ENCODE peak calls at places on chromosome 4, in five cellular contexts. J is K562, K is H1, Z is SK-N-SH, N is HCT116. H is an unnamed sample.

GRCh38 chr4:108685036-108685686 is 34.8 kb downstream of the OSTC start:
- DNase-seq in N (no peak), K (no peak), Z (no peak), J (peak; percentile 23), H (no peak)

GRCh38 chr4:101418466-101418865 is 71.1 kb upstream of the PPP3CA start:
- DNase-seq in Z (no peak), K (no peak), N (no peak), J (no peak), H (no peak)

GRCh38 chr4:76690091-76690905 is 207.6 kb downstream of the SOWAHB start:
- DNase-seq in J (no peak), K (no peak), Z (peak; percentile 84), N (no peak), H (no peak)

GRCh38 chr4:14262221-14262620 is 634.7 kb upstream of the BOD1L1 start:
- DNase-seq in N (no peak), K (no peak), J (no peak), Z (no peak), H (no peak)

GRCh38 chr4:62797221-62797620 is 1597.1 kb downstream of the ADGRL3 start:
- DNase-seq in J (no peak), N (no peak), K (no peak), Z (no peak), H (no peak)

GRCh38 chr4:20252656-20253271 is 1.1 kb downstream of the SLIT2 start:
- DNase-seq in J (no peak), N (no peak), Z (peak; percentile 55), K (peak; percentile 66), H (no peak)

GRCh38 chr4:8762951-8763735 is 108.5 kb downstream of the HMX1 start:
- DNase-seq in J (no peak), N (no peak), Z (no peak), K (no peak), H (no peak)

GRCh38 chr4:183409956-183410355 is 34.5 kb upstream of the CDKN2AIP start:
- DNase-seq in Z (no peak), K (no peak), J (no peak), N (no peak), H (no peak)

GRCh38 chr4:13920111-13920875 is 292.8 kb upstream of the BOD1L1 start:
- DNase-seq in Z (no peak), J (no peak), K (no peak), N (no peak), H (no peak)

GRCh38 chr4:120070191-120070590 is 3.5 kb upstream of the MAD2L1 start:
- DNase-seq in Z (no peak), K (no peak), J (no peak), N (no peak), H (no peak)

GRCh38 chr4:71468086-71468485 is 129.3 kb downstream of the SLC4A4 start:
- DNase-seq in N (no peak), J (no peak), K (no peak), Z (no peak), H (no peak)

GRCh38 chr4:53780736-53781400 is 189.6 kb upstream of the LNX1 start:
- DNase-seq in J (no peak), Z (no peak), N (no peak), K (no peak), H (no peak)

GRCh38 chr4:140238353-140239041 is 84.5 kb upstream of the MAML3 start:
- DNase-seq in N (no peak), K (peak; percentile 63), J (peak; percentile 12), Z (peak; percentile 82), H (peak; percentile 86)

GRCh38 chr4:17232575-17233253 is 279.2 kb downstream of the QDPR start:
- DNase-seq in N (peak; percentile 1), Z (peak; percentile 61), J (no peak), K (no peak), H (no peak)

GRCh38 chr4:55635760-55636621 is at the start of gene NMU:
- DNase-seq in N (peak; percentile 67), J (peak; percentile 89), K (peak; percentile 73), Z (peak; percentile 87), H (peak; percentile 82)

GRCh38 chr4:30959781-30960485 is 239.8 kb downstream of the PCDH7 start:
- DNase-seq in N (no peak), K (no peak), Z (no peak), J (no peak), H (no peak)

GRCh38 chr4:37758226-37758625 is 68.3 kb upstream of the PGM2 start:
- DNase-seq in K (no peak), N (no peak), Z (no peak), J (no peak), H (no peak)

GRCh38 chr4:56786955-56787354 is 34.5 kb downstream of the SPINK2 start:
- DNase-seq in Z (peak; percentile 34), N (no peak), K (no peak), J (no peak), H (no peak)

GRCh38 chr4:103198111-103198765 is at the start of gene CENPE:
- DNase-seq in Z (peak; percentile 88), N (peak; percentile 83), J (peak; percentile 94), K (peak; percentile 97), H (peak; percentile 28)

GRCh38 chr4:48139688-48140087 is 5.6 kb upstream of the TXK start:
- DNase-seq in Z (no peak), J (no peak), N (no peak), K (no peak), H (no peak)

GRCh38 chr4:120130786-120131185 is 64.1 kb upstream of the MAD2L1 start:
- DNase-seq in K (no peak), N (no peak), J (no peak), Z (no peak), H (no peak)

GRCh38 chr4:166169111-166169510 is 296.1 kb downstream of the TLL1 start:
- DNase-seq in K (peak; percentile 48), N (peak; percentile 7), Z (no peak), J (no peak), H (peak; percentile 2)

GRCh38 chr4:108036252-108036651 is 46.6 kb downstream of the HADH start:
- DNase-seq in Z (no peak), N (no peak), J (no peak), K (no peak), H (no peak)

GRCh38 chr4:184383497-184384055 is 90.8 kb downstream of the IRF2 start:
- DNase-seq in Z (no peak), K (no peak), J (peak; percentile 10), N (peak; percentile 24), H (no peak)

GRCh38 chr4:176856421-176856820 is 63.7 kb upstream of the VEGFC start:
- DNase-seq in N (no peak), K (no peak), Z (no peak), J (no peak), H (no peak)

DNA sequence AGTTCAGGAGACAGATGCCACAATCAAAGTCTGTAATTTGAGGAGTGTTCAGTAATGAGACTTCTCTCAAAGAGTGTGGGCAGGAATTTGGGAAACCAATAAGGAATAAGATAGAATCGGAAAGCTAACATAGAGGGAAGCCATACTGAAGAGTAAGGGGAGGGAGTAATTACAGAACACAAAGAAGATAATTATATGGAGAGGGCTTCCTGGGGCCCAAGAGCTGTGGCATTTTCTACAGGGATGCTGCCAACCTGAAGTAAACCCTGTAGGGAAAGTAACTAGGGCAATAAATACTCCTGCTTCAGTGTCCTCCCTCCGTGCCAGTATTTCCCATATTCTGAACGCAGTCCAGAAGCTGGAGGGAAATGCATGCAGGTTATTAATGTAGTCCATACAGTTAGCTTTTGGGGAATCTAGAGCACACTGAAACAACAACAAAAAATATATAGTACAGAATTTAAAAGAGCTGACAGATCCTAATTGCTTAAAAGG is 48.2 kb downstream of the CXXC4 start:
- DNase-seq in J (no peak), N (no peak), Z (no peak), K (no peak), H (no peak)
- TF ChIP-seq JUND in J (no peak), N (no peak), Z (no peak), K (no peak), H (no peak)

GRCh38 chr4:38804654-38805295 is at the start of gene TLR1:
- DNase-seq in N (peak; percentile 18), K (no peak), Z (peak; percentile 26), J (peak; percentile 46), H (no peak)
- TF ChIP-seq JUND in N (no peak), K (no peak), Z (no peak), J (no peak), H (no peak)

DNA sequence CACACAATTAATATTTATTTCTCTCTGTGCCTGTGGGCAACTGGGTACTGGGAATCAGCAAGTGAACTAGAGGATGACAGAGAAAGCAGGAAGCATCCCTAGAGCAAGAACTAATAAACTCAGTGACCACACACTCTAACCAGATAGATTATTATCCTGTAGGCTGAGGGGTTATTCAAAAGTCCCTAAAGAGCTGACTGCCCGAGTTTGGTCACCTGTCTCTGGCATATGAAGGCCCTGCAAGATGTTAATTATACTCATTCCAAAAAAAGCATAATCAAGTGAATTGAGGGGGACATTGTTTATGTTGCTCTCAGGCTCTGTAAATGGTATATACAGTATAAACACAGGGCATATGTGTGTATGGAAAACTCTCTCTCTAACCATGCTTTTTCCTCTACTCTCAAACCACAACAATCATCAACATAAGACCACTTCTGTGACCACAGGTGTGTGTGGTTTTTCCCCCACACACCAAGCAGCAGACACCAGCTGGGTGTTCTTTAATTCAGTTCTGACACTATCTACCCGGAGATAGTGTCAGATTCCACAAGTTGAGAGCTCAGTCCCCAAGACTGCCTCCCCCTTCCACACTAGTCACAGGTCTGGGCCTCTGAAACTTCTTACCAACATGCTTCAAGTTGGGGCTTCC is 6.2 kb upstream of the HPSE start:
- DNase-seq in Z (no peak), J (no peak), N (no peak), K (no peak), H (no peak)
- TF ChIP-seq JUND in Z (no peak), J (no peak), N (no peak), K (no peak), H (no peak)

GRCh38 chr4:1243451-1244080 is 5.4 kb downstream of the CTBP1 start:
- DNase-seq in N (no peak), Z (peak; percentile 30), K (peak; percentile 42), J (no peak), H (no peak)
- TF ChIP-seq JUND in N (no peak), Z (no peak), K (no peak), J (no peak), H (no peak)

DNA sequence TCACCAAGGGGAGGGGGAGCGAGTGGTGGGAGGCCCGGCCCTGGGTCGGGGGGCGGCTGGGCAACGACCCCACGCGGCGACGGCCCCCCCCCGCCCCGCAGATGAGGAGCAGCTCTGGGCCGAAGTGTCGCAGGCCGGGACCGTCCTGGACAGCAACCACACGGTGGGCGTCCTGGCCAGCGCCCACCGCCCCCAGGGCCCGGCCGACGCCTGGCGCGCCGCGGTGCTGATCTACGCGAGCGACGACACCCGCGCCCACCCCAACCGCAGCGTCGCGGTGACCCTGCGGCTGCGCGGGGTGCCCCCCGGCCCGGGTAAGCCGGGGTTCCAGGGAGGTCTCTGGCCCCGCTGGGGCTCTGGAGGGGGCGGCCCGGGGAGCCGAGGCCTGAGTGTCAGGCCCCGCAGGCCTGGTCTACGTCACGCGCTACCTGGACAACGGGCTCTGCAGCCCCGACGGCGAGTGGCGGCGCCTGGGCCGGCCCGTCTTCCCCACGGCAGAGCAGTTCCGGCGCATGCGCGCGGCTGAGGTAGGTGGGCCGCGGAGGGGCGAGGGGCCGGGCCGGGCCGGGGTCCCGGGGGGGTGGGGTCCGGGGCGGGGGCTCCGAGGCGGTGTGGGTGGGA is 8.7 kb upstream of the FGFRL1 start:
- DNase-seq in Z (no peak), N (no peak), K (no peak), J (no peak), H (no peak)
- TF ChIP-seq JUND in Z (no peak), N (no peak), K (no peak), J (no peak), H (no peak)

GRCh38 chr4:180057891-180058643 is 2185.1 kb upstream of the TENM3 start:
- DNase-seq in J (no peak), K (peak; percentile 72), Z (peak; percentile 53), N (no peak), H (no peak)
- TF ChIP-seq JUND in J (no peak), K (no peak), Z (no peak), N (no peak), H (no peak)

GRCh38 chr4:34250562-34250961 is 1993.8 kb downstream of the ARAP2 start:
- DNase-seq in J (no peak), Z (no peak), K (no peak), N (no peak), H (no peak)
- TF ChIP-seq JUND in J (no peak), Z (no peak), K (no peak), N (no peak), H (no peak)

H was measured in T47D.